ENCODE peak calls at places on chromosomes 6 and 20, in eight cellular contexts. W is WERI-Rb-1, G is endodermal cell, C is SK-N-SH, B is MM.1S, N is lower lobe of right lung, R is upper lobe of left lung, P is mesendoderm. F is an unnamed sample.
A peak's percentile ranks its signal among the peaks of the same experiment; 100 is the strongest.

GRCh38 chr6:46051962-46052361 is 36.3 kb upstream of the CLIC5 start:
- DNase-seq in W (no peak), G (no peak), C (no peak), B (no peak), N (no peak), R (no peak), P (no peak), F (no peak)

GRCh38 chr6:43856005-43856765 is 86.2 kb downstream of the VEGFA start:
- DNase-seq in W (peak; percentile 84), G (peak; percentile 84), C (peak; percentile 74), B (no peak), N (peak; percentile 68), R (peak; percentile 80), P (peak; percentile 76), F (no peak)

GRCh38 chr20:1451092-1451491 is 15.6 kb downstream of the NSFL1C start:
- DNase-seq in W (no peak), G (peak; percentile 41), C (no peak), B (no peak), N (no peak), R (no peak), P (peak; percentile 54), F (no peak)

GRCh38 chr6:125940691-125941090 is 15.9 kb upstream of the HINT3 start:
- DNase-seq in W (no peak), G (no peak), C (no peak), B (no peak), N (no peak), R (no peak), P (no peak), F (no peak)

GRCh38 chr6:169157474-169158181 is 96.0 kb downstream of the THBS2 start:
- DNase-seq in W (no peak), G (peak; percentile 31), C (peak; percentile 16), B (no peak), N (no peak), R (no peak), P (no peak), F (no peak)

GRCh38 chr6:28522594-28523557 is 2.8 kb upstream of the GPX5 start:
- DNase-seq in W (peak; percentile 79), G (peak; percentile 70), C (no peak), B (no peak), N (no peak), R (no peak), P (peak; percentile 74), F (no peak)

GRCh38 chr6:1131285-1132079 is 180.4 kb upstream of the FOXQ1 start:
- DNase-seq in W (peak; percentile 46), G (no peak), C (no peak), B (no peak), N (no peak), R (peak; percentile 29), P (no peak), F (no peak)

GRCh38 chr20:9514072-9514460 is 324 bp upstream of the LAMP5 start:
- DNase-seq in W (no peak), G (no peak), C (peak; percentile 44), B (no peak), N (no peak), R (no peak), P (no peak), F (no peak)

GRCh38 chr6:52725133-52725529 is 38.1 kb downstream of the GSTA2 start:
- DNase-seq in W (no peak), G (no peak), C (no peak), B (no peak), N (no peak), R (peak; percentile 47), P (no peak), F (no peak)

GRCh38 chr20:49579195-49579594 is 11.3 kb upstream of the PTGIS start:
- DNase-seq in W (no peak), G (no peak), C (no peak), B (no peak), N (no peak), R (no peak), P (no peak), F (no peak)

GRCh38 chr20:32830437-32830836 is 10.7 kb downstream of the MAPRE1 start:
- DNase-seq in W (no peak), G (no peak), C (no peak), B (no peak), N (no peak), R (peak; percentile 63), P (no peak), F (no peak)

GRCh38 chr6:107658920-107659879 is 164.9 kb downstream of the SCML4 start:
- DNase-seq in W (no peak), G (no peak), C (no peak), B (no peak), N (no peak), R (no peak), P (no peak), F (peak; percentile 67)

GRCh38 chr20:56875052-56875663 is 246.1 kb downstream of the TFAP2C start:
- DNase-seq in W (no peak), G (peak; percentile 62), C (no peak), B (peak; percentile 19), N (no peak), R (no peak), P (peak; percentile 62), F (no peak)

GRCh38 chr6:170363255-170363654 is 56.7 kb downstream of the FAM120B start:
- DNase-seq in W (no peak), G (no peak), C (no peak), B (no peak), N (no peak), R (no peak), P (no peak), F (no peak)
- H3K36me3 ChIP-seq in W (peaks cover 23% of the 10 kb centered on the region), G (peaks cover 44% of the 10 kb centered on the region), C (peaks cover 54% of the 10 kb centered on the region), B (no peaks in the 10 kb centered on the region), N (peaks cover 91% of the 10 kb centered on the region), R (peaks cover 26% of the 10 kb centered on the region), P (no peaks in the 10 kb centered on the region), F (peaks cover 51% of the 10 kb centered on the region)

GRCh38 chr20:63116412-63117106 is 99.4 kb downstream of the YTHDF1 start:
- DNase-seq in W (no peak), G (peak; percentile 88), C (no peak), B (no peak), N (peak; percentile 46), R (no peak), P (peak; percentile 50), F (no peak)
- H3K4me3 ChIP-seq in W (no peak overlapping the region), G (no peak overlapping the region), C (no peak overlapping the region), B (no peak overlapping the region), N (no peak overlapping the region), R (no peak overlapping the region), P (no peak overlapping the region), F (no peak overlapping the region)

DNA sequence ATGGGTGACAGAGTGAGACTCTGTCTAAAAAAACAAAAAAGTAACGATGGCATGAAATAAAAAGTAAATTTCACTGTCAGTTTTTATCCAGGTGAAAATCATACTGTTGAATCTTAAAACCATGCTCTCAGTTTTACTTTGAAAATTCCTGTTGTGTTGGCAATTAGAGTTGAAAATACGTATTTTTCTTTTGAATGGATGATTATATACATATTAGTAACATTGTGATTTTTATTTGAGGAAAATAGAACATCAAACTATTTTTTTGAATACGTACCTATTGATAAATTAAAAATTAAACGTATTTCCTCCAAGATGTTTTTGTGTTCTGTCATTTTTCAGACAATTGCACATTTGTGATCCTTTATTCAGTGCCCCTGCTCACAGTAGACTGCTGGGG is 14.7 kb downstream of the CEP43 start:
- DNase-seq in W (no peak), G (no peak), C (no peak), B (no peak), N (no peak), R (no peak), P (no peak), F (no peak)
- H3K36me3 ChIP-seq in W (peaks cover 67% of the 10 kb centered on the region), G (peaks cover 76% of the 10 kb centered on the region), C (peaks cover 56% of the 10 kb centered on the region), B (no peaks in the 10 kb centered on the region), N (peaks cover 58% of the 10 kb centered on the region), R (peaks cover 15% of the 10 kb centered on the region), P (peaks cover 4% of the 10 kb centered on the region), F (peaks cover 86% of the 10 kb centered on the region)

GRCh38 chr6:10510592-10511367 is 10.4 kb upstream of the GCNT2 start:
- DNase-seq in W (peak; percentile 91), G (peak; percentile 88), C (peak; percentile 71), B (peak; percentile 65), N (peak; percentile 80), R (peak; percentile 77), P (peak; percentile 79), F (peak; percentile 82)
- H3K4me3 ChIP-seq in W (no peak overlapping the region), G (no peak overlapping the region), C (no peak overlapping the region), B (no peak overlapping the region), N (peak overlapping the region; percentile 9), R (no peak overlapping the region), P (no peak overlapping the region), F (peak overlapping the region; percentile 11)

DNA sequence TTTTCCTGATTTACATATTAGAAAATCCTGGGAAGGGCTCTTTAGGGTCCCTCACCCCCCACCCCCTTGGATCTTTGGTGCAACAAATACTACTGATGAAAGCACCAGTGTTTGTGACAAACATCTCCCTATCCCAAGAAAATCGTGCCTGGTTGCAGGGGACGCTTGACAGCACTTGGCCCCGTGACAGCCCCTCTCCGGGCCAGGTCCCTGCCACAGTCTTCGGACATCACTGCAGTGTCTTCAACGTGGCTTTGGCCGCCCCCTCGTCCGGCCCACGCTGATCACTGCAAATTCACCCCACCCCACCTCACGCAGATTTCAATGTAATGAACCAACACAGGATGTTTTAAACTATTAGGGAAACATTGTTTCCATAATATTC is 43.3 kb downstream of the GNAS start:
- DNase-seq in W (no peak), G (no peak), C (no peak), B (no peak), N (no peak), R (no peak), P (no peak), F (no peak)
- H3K36me3 ChIP-seq in W (peaks cover 63% of the 10 kb centered on the region), G (peaks cover 57% of the 10 kb centered on the region), C (peaks cover 55% of the 10 kb centered on the region), B (peaks cover 19% of the 10 kb centered on the region), N (peaks cover 26% of the 10 kb centered on the region), R (no peaks in the 10 kb centered on the region), P (peaks cover 9% of the 10 kb centered on the region), F (peaks cover 76% of the 10 kb centered on the region)

GRCh38 chr20:14481863-14482262 is 144.5 kb upstream of the FLRT3 start:
- DNase-seq in W (no peak), G (no peak), C (no peak), B (no peak), N (no peak), R (no peak), P (no peak), F (no peak)

GRCh38 chr20:14478126-14478525 is 140.7 kb upstream of the FLRT3 start:
- DNase-seq in W (no peak), G (no peak), C (no peak), B (no peak), N (no peak), R (no peak), P (no peak), F (no peak)

GRCh38 chr20:14477125-14477524 is 139.7 kb upstream of the FLRT3 start:
- DNase-seq in W (no peak), G (no peak), C (no peak), B (no peak), N (no peak), R (no peak), P (no peak), F (no peak)
- H3K4me3 ChIP-seq in W (no peak overlapping the region), G (no peak overlapping the region), C (no peak overlapping the region), B (no peak overlapping the region), N (no peak overlapping the region), R (no peak overlapping the region), P (no peak overlapping the region), F (no peak overlapping the region)